ENCODE peak calls at places on chromosome 17, in eight cellular contexts. E is thyroid gland, U is fibroblast of the aortic adventitia, X is neural progenitor cell, R is tibial artery, M is GM23248, P is ovary, J is HFF-Myc. A is an unnamed sample.

GRCh38 chr17:48139948-48140347 is 32.4 kb downstream of the SNX11 start:
- DNase-seq in R (no peak), J (no peak), P (no peak), X (no peak), E (no peak), M (no peak), U (no peak), A (no peak)

GRCh38 chr17:40707720-40708119 is 4.2 kb upstream of the KRT24 start:
- DNase-seq in X (no peak), J (no peak), M (peak; percentile 38), U (peak; percentile 18), R (peak; percentile 84), P (no peak), E (peak; percentile 21), A (no peak)

GRCh38 chr17:44331249-44331760 is 6.7 kb upstream of the SLC25A39 start:
- DNase-seq in J (peak; percentile 71), P (peak; percentile 47), U (peak; percentile 76), X (peak; percentile 89), E (peak; percentile 75), R (peak; percentile 80), M (peak; percentile 72), A (no peak)

GRCh38 chr17:77222356-77222755 is 81.6 kb downstream of the SEC14L1 start:
- DNase-seq in J (no peak), X (no peak), R (no peak), E (no peak), M (no peak), U (no peak), P (no peak), A (no peak)

GRCh38 chr17:68709461-68709860 is 108.3 kb upstream of the FAM20A start:
- DNase-seq in R (no peak), E (no peak), U (no peak), M (peak; percentile 22), X (no peak), P (no peak), J (no peak), A (no peak)

GRCh38 chr17:37142294-37142944 is 193.7 kb downstream of the AATF start:
- DNase-seq in M (no peak), X (no peak), P (no peak), J (no peak), R (no peak), E (no peak), U (no peak), A (no peak)

GRCh38 chr17:10738516-10739258 is 8.9 kb upstream of the TMEM220 start:
- DNase-seq in J (no peak), R (no peak), M (peak; percentile 22), U (peak; percentile 17), X (no peak), P (no peak), E (no peak), A (no peak)

GRCh38 chr17:65368341-65368740 is 193.1 kb downstream of the AXIN2 start:
- DNase-seq in E (no peak), P (no peak), R (no peak), J (no peak), X (no peak), M (no peak), U (no peak), A (no peak)

GRCh38 chr17:76384987-76385891 is 830 bp downstream of the SPHK1 start:
- DNase-seq in P (no peak), U (peak; percentile 70), J (no peak), R (peak; percentile 66), E (peak; percentile 43), M (peak; percentile 95), X (peak; percentile 47), A (no peak)

GRCh38 chr17:60280673-60281072 is 111.3 kb downstream of the USP32 start:
- DNase-seq in R (no peak), E (no peak), P (no peak), X (no peak), J (no peak), M (no peak), U (no peak), A (no peak)

GRCh38 chr17:39208136-39208535 is 8.1 kb downstream of the RPL19 start:
- DNase-seq in M (peak; percentile 43), X (no peak), J (no peak), P (no peak), R (no peak), U (no peak), E (peak; percentile 41), A (no peak)

GRCh38 chr17:71503710-71504471 is 616.9 kb upstream of the SOX9 start:
- DNase-seq in J (no peak), E (no peak), U (no peak), P (no peak), X (peak; percentile 8), M (no peak), R (no peak), A (no peak)

GRCh38 chr17:65170839-65171238 is 33.7 kb downstream of the RGS9 start:
- DNase-seq in E (peak; percentile 70), P (no peak), R (no peak), M (no peak), X (no peak), U (peak; percentile 37), J (no peak), A (no peak)

GRCh38 chr17:38415250-38416194 is 12.7 kb upstream of the ARHGAP23 start:
- DNase-seq in X (peak; percentile 61), R (no peak), J (no peak), M (peak; percentile 74), U (peak; percentile 77), E (peak; percentile 19), P (no peak), A (no peak)

GRCh38 chr17:16662936-16663335 is 9.3 kb upstream of the ZNF624 start:
- DNase-seq in R (no peak), U (no peak), X (no peak), M (peak; percentile 47), E (no peak), P (no peak), J (no peak), A (no peak)

GRCh38 chr17:28663723-28664122 is 1.7 kb downstream of the SUPT6H start:
- DNase-seq in J (no peak), P (no peak), R (no peak), E (no peak), X (no peak), M (no peak), U (no peak), A (no peak)

GRCh38 chr17:57394375-57394774 is 138.1 kb downstream of the MSI2 start:
- DNase-seq in R (no peak), U (no peak), E (no peak), J (no peak), M (no peak), P (no peak), X (no peak), A (no peak)

GRCh38 chr17:78182504-78182903 is 4.3 kb downstream of the TK1 start:
- DNase-seq in P (no peak), X (no peak), M (no peak), U (no peak), E (no peak), R (no peak), J (no peak), A (no peak)

GRCh38 chr17:18257747-18258355 is 687 bp downstream of the FLII start:
- DNase-seq in X (peak; percentile 83), E (peak; percentile 83), R (peak; percentile 86), M (peak; percentile 94), J (no peak), U (peak; percentile 56), P (peak; percentile 61), A (no peak)

GRCh38 chr17:58172369-58173071 is 5.7 kb downstream of the OR4D2 start:
- DNase-seq in J (no peak), E (no peak), M (peak; percentile 26), P (no peak), U (peak; percentile 9), X (peak; percentile 64), R (no peak), A (peak; percentile 5)

GRCh38 chr17:337453-337852 is 15.2 kb downstream of the RPH3AL start:
- DNase-seq in U (no peak), E (no peak), M (no peak), X (no peak), P (no peak), R (peak; percentile 6), J (no peak), A (no peak)

GRCh38 chr17:41301204-41301790 is 1.4 kb downstream of the KRTAP29-1 start:
- DNase-seq in X (no peak), M (no peak), J (no peak), R (no peak), P (no peak), U (no peak), E (no peak), A (no peak)

GRCh38 chr17:15029469-15029868 is 235.7 kb downstream of the PMP22 start:
- DNase-seq in P (no peak), M (no peak), J (no peak), E (no peak), X (no peak), U (no peak), R (no peak), A (no peak)

GRCh38 chr17:81879121-81879520 is 8.0 kb upstream of the ARHGDIA start:
- DNase-seq in R (no peak), J (no peak), E (no peak), X (no peak), P (no peak), M (no peak), U (no peak), A (no peak)
- H3K4me3 ChIP-seq in R (no peak overlapping the region), J (no peak overlapping the region), E (no peak overlapping the region), X (no peak overlapping the region), P (no peak overlapping the region), M (no peak overlapping the region), U (no peak overlapping the region), A (no peak overlapping the region)

DNA sequence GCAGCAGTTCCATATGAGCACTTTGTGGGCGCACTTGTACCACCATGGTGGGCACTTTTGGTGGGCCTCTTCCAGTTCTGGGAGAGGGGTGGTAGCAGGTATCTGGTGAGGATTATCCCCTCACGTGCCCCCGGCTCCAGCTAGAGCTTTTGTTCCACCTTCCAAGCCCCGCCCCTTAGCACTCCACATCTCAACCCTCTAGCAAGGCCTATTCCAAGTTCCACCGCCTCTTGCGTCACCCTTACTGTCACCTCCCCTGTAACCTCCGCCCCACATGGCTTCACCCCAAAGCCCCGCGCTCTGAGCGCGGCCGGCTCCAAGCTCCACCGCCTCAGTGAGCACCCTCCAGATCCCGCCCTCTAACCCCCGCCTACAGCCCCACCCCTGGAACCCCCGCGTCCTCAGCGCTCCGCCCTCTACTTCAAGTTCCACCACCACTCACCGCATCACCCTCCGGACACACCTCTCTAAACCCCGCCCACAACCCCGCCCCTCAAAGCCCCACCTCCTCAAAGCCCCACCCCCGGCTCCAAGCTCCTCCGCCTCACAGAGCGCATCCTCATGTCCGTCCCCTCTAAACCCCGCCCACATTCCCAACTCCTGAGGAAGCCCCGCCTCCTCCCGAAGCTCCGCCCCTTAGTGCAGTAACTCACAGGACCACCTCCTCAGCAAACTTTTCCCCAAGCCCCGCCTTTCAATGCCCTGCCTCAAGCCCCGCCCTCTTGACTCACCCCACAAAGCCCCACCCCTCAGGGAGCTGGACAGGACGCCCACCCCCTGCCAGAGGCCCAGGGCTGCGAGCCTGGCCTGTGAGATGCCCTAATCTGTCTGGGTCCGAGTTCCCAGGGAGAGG is 11.1 kb downstream of the SCN4A start:
- DNase-seq in X (peak; percentile 98), J (no peak), E (peak; percentile 85), M (peak; percentile 85), U (peak; percentile 63), R (peak; percentile 61), P (peak; percentile 70), A (no peak)
- H3K4me3 ChIP-seq in X (peak overlapping the region; percentile 35), J (no peak overlapping the region), E (no peak overlapping the region), M (no peak overlapping the region), U (peak overlapping the region; percentile 28), R (no peak overlapping the region), P (no peak overlapping the region), A (peak overlapping the region; percentile 20)

GRCh38 chr17:61400786-61401279 is 1.2 kb downstream of the TBX2 start:
- DNase-seq in E (no peak), P (no peak), X (peak; percentile 54), M (peak; percentile 75), J (no peak), R (no peak), U (peak; percentile 49), A (no peak)
- H3K4me3 ChIP-seq in E (peak overlapping the region; percentile 73), P (peak overlapping the region; percentile 58), X (no peak overlapping the region), M (peak overlapping the region; percentile 92), J (peak overlapping the region; percentile 60), R (peak overlapping the region; percentile 77), U (peak overlapping the region; percentile 82), A (peak overlapping the region; percentile 34)

GRCh38 chr17:46986401-46986800 is 7.3 kb upstream of the RPRML start:
- DNase-seq in J (no peak), R (no peak), U (no peak), M (no peak), X (no peak), P (no peak), E (no peak), A (no peak)
- H3K4me3 ChIP-seq in J (no peak overlapping the region), R (no peak overlapping the region), U (no peak overlapping the region), M (no peak overlapping the region), X (no peak overlapping the region), P (no peak overlapping the region), E (no peak overlapping the region), A (no peak overlapping the region)

A was measured in retinal pigment epithelial cell.